ENCODE peak calls at places on chromosome 4, in seven cellular contexts. I, H, V, Z, Q, J and W are unnamed samples.

GRCh38 chr4:113708250-113708649 is 53.3 kb downstream of the CAMK2D start:
- DNase-seq in I (no peak), H (no peak), V (no peak), Z (no peak), Q (no peak), J (no peak), W (no peak)

GRCh38 chr4:103032575-103032974 is 13.1 kb upstream of the SLC9B1 start:
- DNase-seq in I (no peak), H (no peak), V (no peak), Z (no peak), Q (peak), J (no peak), W (peak)

GRCh38 chr4:95290702-95291101 is 258.1 kb downstream of the UNC5C start:
- DNase-seq in I (no peak), H (no peak), V (no peak), Z (no peak), Q (no peak), J (no peak), W (no peak)

GRCh38 chr4:4696521-4696920 is 154.7 kb upstream of the STX18 start:
- DNase-seq in I (no peak), H (no peak), V (no peak), Z (no peak), Q (no peak), J (no peak), W (no peak)

GRCh38 chr4:165967486-165967885 is 94.4 kb downstream of the TLL1 start:
- DNase-seq in I (no peak), H (no peak), V (no peak), Z (no peak), Q (no peak), J (no peak), W (no peak)

GRCh38 chr4:189664693-189665250 is 275.9 kb upstream of the FRG1 start:
- DNase-seq in I (no peak), H (no peak), V (no peak), Z (no peak), Q (no peak), J (no peak), W (no peak)

GRCh38 chr4:73732759-73733431 is 7.5 kb upstream of the CXCL8 start:
- DNase-seq in I (no peak), H (no peak), V (no peak), Z (no peak), Q (no peak), J (no peak), W (no peak)

GRCh38 chr4:3709846-3710441 is 56.2 kb upstream of the ADRA2C start:
- DNase-seq in I (no peak), H (peak), V (no peak), Z (peak), Q (no peak), J (no peak), W (no peak)

GRCh38 chr4:54526560-54526959 is 131.2 kb upstream of the KIT start:
- DNase-seq in I (no peak), H (no peak), V (no peak), Z (no peak), Q (no peak), J (no peak), W (no peak)

GRCh38 chr4:37392540-37393255 is 148.2 kb downstream of the NWD2 start:
- DNase-seq in I (peak), H (peak), V (peak), Z (peak), Q (no peak), J (no peak), W (no peak)

GRCh38 chr4:86223472-86223871 is 136.4 kb downstream of the MAPK10 start:
- DNase-seq in I (no peak), H (no peak), V (no peak), Z (no peak), Q (peak), J (peak), W (peak)

GRCh38 chr4:155161357-155161756 is 47.1 kb upstream of the NPY2R start:
- DNase-seq in I (no peak), H (no peak), V (no peak), Z (no peak), Q (no peak), J (no peak), W (no peak)

GRCh38 chr4:80215449-80216052 is 18.2 kb downstream of the PRDM8 start:
- DNase-seq in I (no peak), H (no peak), V (no peak), Z (no peak), Q (peak), J (no peak), W (no peak)

GRCh38 chr4:54971474-54971950 is 153.9 kb downstream of the KDR start:
- DNase-seq in I (no peak), H (no peak), V (no peak), Z (no peak), Q (peak), J (peak), W (peak)

GRCh38 chr4:168710353-168710946 is 213.6 kb downstream of the PALLD start:
- DNase-seq in I (peak), H (no peak), V (no peak), Z (no peak), Q (peak), J (peak), W (peak)

GRCh38 chr4:73776363-73776762 is 36.0 kb downstream of the CXCL8 start:
- DNase-seq in I (peak), H (no peak), V (peak), Z (peak), Q (peak), J (peak), W (peak)

GRCh38 chr4:115396034-115396433 is 282.6 kb upstream of the NDST4 start:
- DNase-seq in I (no peak), H (no peak), V (no peak), Z (no peak), Q (no peak), J (no peak), W (no peak)

GRCh38 chr4:150942539-150942938 is 72.5 kb downstream of the LRBA start:
- DNase-seq in I (no peak), H (no peak), V (no peak), Z (no peak), Q (no peak), J (no peak), W (no peak)

GRCh38 chr4:174713821-174714220 is 115.2 kb downstream of the GLRA3 start:
- DNase-seq in I (no peak), H (no peak), V (no peak), Z (no peak), Q (no peak), J (no peak), W (peak)

GRCh38 chr4:5568931-5569330 is 139.4 kb downstream of the EVC2 start:
- DNase-seq in I (no peak), H (no peak), V (no peak), Z (no peak), Q (no peak), J (no peak), W (no peak)

GRCh38 chr4:71411976-71412375 is 73.2 kb downstream of the SLC4A4 start:
- DNase-seq in I (no peak), H (no peak), V (no peak), Z (no peak), Q (no peak), J (no peak), W (no peak)

GRCh38 chr4:105194328-105195231 is 47.9 kb downstream of the TET2 start:
- DNase-seq in I (no peak), H (no peak), V (no peak), Z (no peak), Q (no peak), J (no peak), W (peak)

GRCh38 chr4:149426461-149426860 is 389.2 kb downstream of the IQCM start:
- DNase-seq in I (no peak), H (no peak), V (no peak), Z (no peak), Q (no peak), J (no peak), W (peak)

GRCh38 chr4:55927776-55928437 is 20.8 kb upstream of the CEP135 start:
- DNase-seq in I (no peak), H (no peak), V (no peak), Z (no peak), Q (no peak), J (no peak), W (no peak)

GRCh38 chr4:28469886-28470285 is 1609.2 kb downstream of the STIM2 start:
- DNase-seq in I (no peak), H (no peak), V (no peak), Z (no peak), Q (no peak), J (no peak), W (peak)

GRCh38 chr4:7045553-7045952 is 2.4 kb downstream of the TADA2B start:
- DNase-seq in I (no peak), H (no peak), V (no peak), Z (no peak), Q (no peak), J (no peak), W (no peak)

GRCh38 chr4:7046971-7047370 is 3.8 kb downstream of the TADA2B start:
- DNase-seq in I (no peak), H (no peak), V (no peak), Z (no peak), Q (no peak), J (no peak), W (no peak)

GRCh38 chr4:7044415-7044930 is 1.3 kb downstream of the TADA2B start:
- DNase-seq in I (no peak), H (no peak), V (no peak), Z (no peak), Q (no peak), J (no peak), W (no peak)

GRCh38 chr4:7048642-7049041 is 5.5 kb downstream of the TADA2B start:
- DNase-seq in I (no peak), H (no peak), V (no peak), Z (no peak), Q (no peak), J (no peak), W (no peak)

DNA sequence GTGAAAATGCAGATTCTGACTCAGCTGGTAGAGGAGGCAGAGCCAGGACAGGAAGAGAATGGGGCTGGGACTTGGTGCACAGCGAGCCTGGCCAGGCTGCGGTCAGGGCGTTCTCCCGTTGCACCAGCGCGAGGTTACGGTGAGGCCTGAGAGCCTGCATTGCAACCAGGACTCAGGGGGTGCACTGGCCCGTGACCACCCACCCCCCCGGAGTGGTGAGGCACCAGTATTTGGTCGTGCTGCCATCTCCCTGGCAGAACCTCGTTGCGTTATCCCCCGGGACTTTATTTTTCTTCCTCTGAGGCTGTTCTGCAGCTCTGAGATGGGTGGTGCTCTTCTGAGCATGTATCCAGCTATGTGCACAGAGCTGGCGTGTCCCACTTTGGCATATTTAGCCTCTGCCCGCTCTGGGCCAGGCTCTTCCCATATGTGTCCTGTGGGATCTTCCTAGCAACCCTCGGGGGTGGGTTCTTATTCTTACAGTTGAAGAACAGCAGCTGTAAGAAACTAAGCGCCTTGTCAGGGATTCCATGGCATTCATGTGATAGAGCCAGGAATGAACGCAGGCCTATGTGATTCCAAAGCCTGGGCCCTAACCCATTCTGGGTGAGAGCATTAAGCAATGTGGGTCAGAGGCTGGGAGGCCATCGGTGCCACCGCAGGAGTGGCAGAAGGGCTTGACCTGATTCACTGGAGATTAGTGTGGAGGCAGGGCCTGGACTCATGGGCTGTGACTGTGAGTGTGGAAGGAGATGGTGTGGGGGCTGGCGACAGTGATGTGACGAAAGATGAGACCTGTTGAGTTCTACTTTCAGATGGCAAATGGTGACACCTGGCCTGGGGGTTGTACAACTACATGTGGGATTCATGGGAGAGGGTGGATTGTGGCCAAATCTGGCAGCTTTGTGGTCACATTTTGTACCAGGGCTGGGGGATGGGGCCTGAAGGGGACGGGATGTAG is 3.1 kb downstream of the TADA2B start:
- DNase-seq in I (no peak), H (no peak), V (no peak), Z (no peak), Q (no peak), J (no peak), W (no peak)
- H3K4me3 ChIP-seq in I (no peak), H (no peak), V (no peak), Z (no peak), Q (no peak), J (no peak), W (no peak)

GRCh38 chr4:41545238-41545637 is 7.3 kb downstream of the LIMCH1 start:
- DNase-seq in I (no peak), H (no peak), V (no peak), Z (no peak), Q (no peak), J (no peak), W (no peak)
- H3K27ac ChIP-seq in I (peak), H (no peak), V (no peak), Z (no peak), Q (no peak), J (no peak), W (no peak)

GRCh38 chr4:15194520-15194919 is 192.2 kb downstream of the CPEB2 start:
- DNase-seq in I (no peak), H (no peak), V (no peak), Z (no peak), Q (no peak), J (no peak), W (peak)

GRCh38 chr4:15198070-15198727 is 195.9 kb downstream of the CPEB2 start:
- DNase-seq in I (peak), H (no peak), V (no peak), Z (no peak), Q (no peak), J (no peak), W (peak)

GRCh38 chr4:15202481-15202880 is 200.2 kb downstream of the CPEB2 start:
- DNase-seq in I (no peak), H (no peak), V (no peak), Z (no peak), Q (no peak), J (no peak), W (peak)

GRCh38 chr4:15201782-15202181 is 199.5 kb downstream of the CPEB2 start:
- DNase-seq in I (no peak), H (no peak), V (no peak), Z (no peak), Q (no peak), J (no peak), W (no peak)

GRCh38 chr4:15197005-15197404 is 194.7 kb downstream of the CPEB2 start:
- DNase-seq in I (no peak), H (no peak), V (no peak), Z (no peak), Q (peak), J (no peak), W (peak)
- TF ChIP-seq CTCF in I (peak), H (no peak), V (no peak), Z (peak), Q (peak), J (peak), W (peak)

GRCh38 chr4:153784300-153784699 is 4.6 kb downstream of the SFRP2 start:
- DNase-seq in I (no peak), H (no peak), V (no peak), Z (no peak), Q (no peak), J (no peak), W (no peak)
- H3K4me3 ChIP-seq in I (no peak), H (no peak), V (no peak), Z (no peak), Q (no peak), J (no peak), W (no peak)

GRCh38 chr4:185209031-185209851 is at the start of gene SNX25:
- DNase-seq in I (peak), H (peak), V (peak), Z (peak), Q (peak), J (no peak), W (peak)

GRCh38 chr4:185212566-185212965 is 3.2 kb downstream of the SNX25 start:
- DNase-seq in I (no peak), H (no peak), V (no peak), Z (no peak), Q (no peak), J (no peak), W (no peak)

GRCh38 chr4:185211641-185212040 is 2.2 kb downstream of the SNX25 start:
- DNase-seq in I (no peak), H (no peak), V (no peak), Z (no peak), Q (peak), J (no peak), W (no peak)

GRCh38 chr4:185211035-185211434 is 1.6 kb downstream of the SNX25 start:
- DNase-seq in I (no peak), H (no peak), V (no peak), Z (no peak), Q (no peak), J (no peak), W (no peak)

GRCh38 chr4:185210102-185210981 is 944 bp downstream of the SNX25 start:
- DNase-seq in I (peak), H (no peak), V (peak), Z (peak), Q (peak), J (no peak), W (peak)
- H3K27ac ChIP-seq in I (peak), H (peak), V (peak), Z (peak), Q (peak), J (peak), W (peak)

GRCh38 chr4:83905952-83906351 is 370.0 kb downstream of the GPAT3 start:
- DNase-seq in I (no peak), H (no peak), V (no peak), Z (no peak), Q (peak), J (no peak), W (no peak)
- TF ChIP-seq CTCF in I (no peak), H (no peak), V (no peak), Z (no peak), Q (peak), J (no peak), W (peak)

GRCh38 chr4:121077496-121077895 is 5.2 kb upstream of the NDNF start:
- DNase-seq in I (no peak), H (no peak), V (no peak), Z (no peak), Q (no peak), J (no peak), W (no peak)
- H3K4me3 ChIP-seq in I (no peak), H (no peak), V (no peak), Z (no peak), Q (no peak), J (no peak), W (no peak)

GRCh38 chr4:78923459-78924312 is 15.6 kb downstream of the PAQR3 start:
- DNase-seq in I (no peak), H (no peak), V (no peak), Z (no peak), Q (peak), J (no peak), W (no peak)
- H3K27ac ChIP-seq in I (no peak), H (no peak), V (no peak), Z (peak), Q (no peak), J (no peak), W (no peak)